ENCODE peak calls at places on chromosomes 1 and 21, in five cellular contexts. R, K, V, A and Y are unnamed samples.

GRCh38 chr1:206540044-206540758 is 32.9 kb downstream of the RASSF5 start:
- DNase-seq in R (peak; percentile 33), K (peak; percentile 79), V (peak; percentile 85), A (no peak), Y (no peak)

GRCh38 chr21:32907521-32907920 is 118.2 kb upstream of the OLIG2 start:
- DNase-seq in R (no peak), V (no peak), A (no peak), K (no peak), Y (no peak)

GRCh38 chr1:235935506-235936224 is 69.0 kb upstream of the LYST start:
- DNase-seq in K (peak; percentile 38), V (no peak), R (no peak), A (peak; percentile 62), Y (no peak)

GRCh38 chr1:67535474-67535873 is 105.3 kb upstream of the SERBP1 start:
- DNase-seq in V (peak; percentile 81), R (peak; percentile 92), K (peak; percentile 85), A (peak; percentile 88), Y (peak; percentile 89)

GRCh38 chr1:161195171-161195570 is 3.7 kb downstream of the ADAMTS4 start:
- DNase-seq in V (no peak), A (no peak), K (no peak), R (no peak), Y (no peak)

GRCh38 chr1:104979651-104980050 is 1230.0 kb downstream of the AMY1C start:
- DNase-seq in A (no peak), K (no peak), R (no peak), V (no peak), Y (no peak)

GRCh38 chr1:53111073-53111556 is 31.3 kb downstream of the SLC1A7 start:
- DNase-seq in A (no peak), R (peak; percentile 46), K (no peak), V (peak; percentile 42), Y (no peak)

GRCh38 chr1:115182012-115182715 is 92.9 kb upstream of the TSPAN2 start:
- DNase-seq in R (no peak), K (no peak), A (no peak), V (no peak), Y (no peak)

GRCh38 chr1:2053784-2054376 is 3.7 kb downstream of the PRKCZ start:
- DNase-seq in V (no peak), K (no peak), A (no peak), R (no peak), Y (no peak)

GRCh38 chr1:203860396-203860951 is 925 bp upstream of the SNRPE start:
- DNase-seq in V (no peak), A (no peak), R (peak; percentile 50), K (peak; percentile 56), Y (no peak)

GRCh38 chr1:21914468-21914867 is 22.6 kb downstream of the HSPG2 start:
- DNase-seq in V (no peak), R (no peak), A (no peak), K (no peak), Y (no peak)

GRCh38 chr1:27601771-27602509 is 2.0 kb downstream of the AHDC1 start:
- DNase-seq in K (peak; percentile 73), R (no peak), A (no peak), V (no peak), Y (no peak)

GRCh38 chr1:68112835-68113243 is 62.4 kb upstream of the DIRAS3 start:
- DNase-seq in A (no peak), K (peak; percentile 71), R (peak; percentile 90), V (peak; percentile 23), Y (no peak)

GRCh38 chr1:41843378-41843777 is 75.3 kb downstream of the HIVEP3 start:
- DNase-seq in R (peak; percentile 78), V (no peak), A (no peak), K (no peak), Y (no peak)

GRCh38 chr1:199220046-199220445 is 581.2 kb downstream of the PTPRC start:
- DNase-seq in K (no peak), A (no peak), V (no peak), R (no peak), Y (no peak)

GRCh38 chr1:151618470-151618869 is 6.6 kb downstream of the SNX27 start:
- DNase-seq in K (no peak), V (no peak), R (no peak), A (no peak), Y (no peak)

GRCh38 chr1:151616505-151616849 is 4.6 kb downstream of the SNX27 start:
- DNase-seq in R (no peak), A (no peak), K (no peak), V (no peak), Y (no peak)

GRCh38 chr1:151617995-151618394 is 6.1 kb downstream of the SNX27 start:
- DNase-seq in A (no peak), K (no peak), V (no peak), R (no peak), Y (no peak)

GRCh38 chr1:151613275-151613867 is 1.5 kb downstream of the SNX27 start:
- DNase-seq in K (no peak), R (no peak), V (no peak), A (no peak), Y (no peak)

DNA sequence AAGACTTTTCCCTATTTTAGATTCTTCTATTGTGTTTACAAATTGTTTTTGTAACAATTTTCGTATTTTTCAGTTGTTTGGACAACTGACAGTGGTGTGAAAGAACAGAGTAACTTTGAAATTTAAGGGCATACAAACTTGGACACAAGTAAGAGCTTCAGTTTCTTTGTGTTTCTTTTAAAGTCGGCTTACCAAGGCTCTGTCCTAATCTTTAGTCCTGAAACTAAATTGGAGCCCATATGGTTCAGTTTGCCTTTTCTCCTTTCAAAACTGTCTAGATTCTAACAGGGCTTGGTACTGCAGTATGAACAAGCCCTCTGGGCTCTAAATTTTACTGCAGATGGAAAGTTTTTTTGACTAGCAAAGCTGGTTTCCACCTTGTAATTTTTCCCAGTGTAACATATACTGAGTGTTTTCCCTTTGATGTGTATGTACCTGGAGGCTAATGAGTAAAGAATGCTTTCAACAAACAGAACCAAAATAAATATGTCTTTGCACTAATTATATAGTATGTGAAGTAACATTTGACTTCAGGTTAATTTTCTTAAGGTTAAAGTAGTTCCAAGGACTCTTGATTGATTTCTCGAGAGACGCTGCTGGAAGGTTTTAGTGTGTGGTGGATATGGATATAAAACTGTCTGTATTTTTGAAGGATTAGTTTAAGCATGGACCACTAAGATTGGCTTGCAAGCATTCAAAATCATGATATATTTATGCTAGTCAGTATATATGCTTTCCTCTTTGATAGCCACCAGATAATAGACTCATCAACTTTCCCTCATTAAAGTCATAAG is 4.1 kb downstream of the SNX27 start:
- DNase-seq in V (no peak), K (no peak), R (no peak), A (no peak), Y (no peak)
- H3K4me3 ChIP-seq in V (no peak overlapping the region), K (no peak overlapping the region), R (no peak overlapping the region), A (no peak overlapping the region), Y (no peak overlapping the region)

GRCh38 chr1:52055066-52055853 is at the start of gene TXNDC12:
- DNase-seq in V (peak; percentile 83), R (peak; percentile 93), K (peak; percentile 74), A (peak; percentile 73), Y (peak; percentile 88)

GRCh38 chr1:52056110-52056936 is at the start of gene BTF3L4:
- DNase-seq in V (peak; percentile 95), R (peak; percentile 96), A (peak; percentile 92), K (peak; percentile 92), Y (peak; percentile 96)

GRCh38 chr1:52053862-52054261 is 1.1 kb downstream of the TXNDC12 start:
- DNase-seq in A (no peak), K (no peak), V (no peak), R (no peak), Y (no peak)

GRCh38 chr1:52055854-52056109 is 313 bp upstream of the BTF3L4 start:
- DNase-seq in V (no peak), A (no peak), K (no peak), R (no peak), Y (no peak)

DNA sequence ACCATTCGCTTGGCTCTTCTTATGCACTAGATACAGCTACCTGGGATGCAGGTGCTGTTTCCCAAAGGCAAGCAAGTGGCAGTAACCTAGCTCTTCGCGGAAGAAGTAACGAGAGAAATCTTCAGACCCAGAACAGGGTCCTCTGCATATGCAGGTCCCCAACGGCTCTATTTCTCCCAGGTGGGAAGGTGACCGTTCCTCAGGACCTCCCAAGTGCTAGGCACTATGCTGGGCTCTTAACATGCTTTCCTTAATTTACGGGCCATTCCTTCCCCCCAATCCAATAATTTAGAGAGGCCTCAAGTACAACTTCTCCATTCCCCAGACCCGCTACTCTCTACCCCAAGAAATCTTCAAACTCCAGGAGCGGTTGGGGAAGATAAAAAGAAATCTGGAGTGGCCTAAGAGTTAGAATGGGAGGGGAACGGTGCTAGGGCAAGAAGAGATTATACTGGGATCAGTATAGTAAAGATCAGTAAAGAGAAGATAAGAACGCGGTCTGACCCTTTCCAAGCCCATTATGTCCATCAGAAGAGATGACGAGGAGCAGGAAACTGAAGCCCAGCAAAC is 410 bp downstream of the TXNDC12 start:
- DNase-seq in K (no peak), R (no peak), A (no peak), V (no peak), Y (no peak)
- H3K36me3 ChIP-seq in K (no peaks in the 10 kb centered on the region), R (no peaks in the 10 kb centered on the region), A (no peaks in the 10 kb centered on the region), V (no peaks in the 10 kb centered on the region), Y (no peaks in the 10 kb centered on the region)

DNA sequence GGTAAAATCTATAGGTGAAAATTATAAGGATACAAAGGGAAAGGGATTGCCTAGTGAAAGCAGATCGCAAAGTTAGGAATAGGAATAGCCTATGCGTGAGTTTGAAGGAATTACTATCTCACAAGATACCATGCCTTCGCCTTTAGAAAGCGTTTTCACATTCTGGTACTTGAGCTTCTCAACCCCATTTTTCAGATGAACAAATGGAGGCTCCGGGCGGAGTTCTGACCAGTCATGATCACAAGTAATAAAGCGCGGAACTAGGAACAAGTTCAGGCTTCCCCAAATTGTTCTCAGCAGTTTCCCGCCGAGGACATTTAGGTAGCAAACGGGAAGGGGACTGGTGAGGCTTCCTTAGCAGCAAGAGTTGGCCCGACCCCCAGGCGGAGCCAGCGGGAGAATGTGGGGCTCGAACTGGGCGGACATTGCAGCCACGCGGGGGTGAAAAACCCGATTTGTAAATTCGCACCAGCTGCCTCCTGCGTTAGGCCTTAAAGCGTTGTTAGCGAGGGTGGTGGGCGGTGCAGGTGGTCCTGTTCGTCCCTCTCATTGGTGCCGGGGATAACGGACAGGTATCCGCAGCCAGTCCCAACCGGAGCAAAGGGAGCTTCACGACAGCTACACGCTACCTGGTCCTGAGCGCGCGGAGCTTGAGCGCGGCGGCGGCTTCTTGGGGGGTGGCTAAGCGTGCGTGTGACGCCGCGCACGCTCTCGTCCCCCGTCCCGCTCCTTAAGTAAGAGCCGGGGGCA is 15.4 kb downstream of the SEMA6C start:
- DNase-seq in A (peak; percentile 81), K (peak; percentile 92), R (peak; percentile 96), V (peak; percentile 88), Y (peak; percentile 88)
- H3K4me3 ChIP-seq in A (peak overlapping the region; percentile 41), K (peak overlapping the region; percentile 44), R (peak overlapping the region; percentile 10), V (peak overlapping the region; percentile 11), Y (peak overlapping the region; percentile 48)

DNA sequence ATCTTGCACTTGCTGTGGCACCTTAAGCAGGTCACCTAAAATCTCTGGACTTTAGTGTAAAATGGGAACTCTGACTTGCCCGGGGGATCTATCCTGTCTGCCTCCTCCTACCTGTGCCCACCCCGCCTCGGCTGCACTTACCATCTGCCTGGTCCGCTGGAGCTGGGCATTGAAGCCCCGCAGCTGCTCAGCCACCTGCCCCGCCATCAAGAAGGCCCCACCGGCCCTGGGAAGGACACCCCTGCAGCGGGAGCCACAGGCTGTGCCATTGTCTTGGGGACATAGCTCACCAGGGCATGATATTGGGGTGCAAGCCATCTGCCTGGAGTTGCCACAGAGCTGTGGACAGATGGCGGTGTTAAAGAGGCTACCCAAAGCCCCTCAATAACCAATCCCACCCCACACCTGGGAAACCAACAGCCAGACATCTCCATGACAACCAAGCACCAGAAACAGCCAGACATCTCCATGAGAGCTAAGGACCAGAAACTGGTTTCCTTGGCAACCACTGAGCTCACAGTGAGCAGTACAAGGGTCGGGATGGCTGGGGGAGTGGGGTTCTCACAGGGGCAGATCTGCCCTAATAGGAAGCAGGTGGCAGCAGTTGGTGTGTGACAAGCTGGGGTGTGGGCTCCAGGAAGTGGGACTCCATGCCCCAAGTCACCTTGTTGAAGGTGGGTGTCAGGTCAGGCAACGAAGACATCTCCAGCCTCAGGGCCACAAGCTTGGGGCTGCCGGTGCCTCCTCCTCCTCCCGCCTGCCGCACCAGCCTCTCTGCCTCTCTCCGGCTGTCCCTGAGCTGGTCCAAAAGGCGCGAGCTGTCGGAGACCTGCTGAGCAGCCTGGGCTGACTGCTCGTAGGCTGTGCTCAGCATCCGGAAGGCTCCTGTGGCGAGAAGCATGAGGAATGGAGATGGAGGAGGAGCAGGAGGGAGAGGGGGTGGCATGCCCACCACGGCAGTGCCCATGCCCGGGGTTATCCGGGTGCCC is 29.1 kb downstream of the LAMB3 start:
- DNase-seq in A (no peak), K (peak; percentile 24), V (no peak), R (no peak), Y (no peak)
- H3K36me3 ChIP-seq in A (no peaks in the 10 kb centered on the region), K (no peaks in the 10 kb centered on the region), V (no peaks in the 10 kb centered on the region), R (no peaks in the 10 kb centered on the region), Y (no peaks in the 10 kb centered on the region)